ENCODE peak calls at places on chromosome 7, in seven cellular contexts. K, A, B, C, F, D and T are unnamed samples.

GRCh38 chr7:70573202-70573810 is 558.6 kb upstream of the GALNT17 start:
- DNase-seq in K (no peak), A (no peak), B (no peak), C (no peak), F (no peak), D (no peak), T (no peak)

GRCh38 chr7:108118959-108119358 is 11.2 kb downstream of the LAMB4 start:
- DNase-seq in K (no peak), A (no peak), B (no peak), C (no peak), F (no peak), D (no peak), T (no peak)

GRCh38 chr7:73681031-73681430 is 2.2 kb downstream of the DNAJC30 start:
- DNase-seq in K (no peak), A (peak; percentile 57), B (no peak), C (no peak), F (no peak), D (peak; percentile 69), T (no peak)

GRCh38 chr7:84549409-84549808 is 354.8 kb upstream of the SEMA3A start:
- DNase-seq in K (no peak), A (no peak), B (no peak), C (no peak), F (no peak), D (no peak), T (no peak)

GRCh38 chr7:33185786-33186185 is 56.4 kb downstream of the BBS9 start:
- DNase-seq in K (no peak), A (peak; percentile 71), B (no peak), C (no peak), F (peak; percentile 34), D (peak; percentile 76), T (no peak)

GRCh38 chr7:156585926-156586325 is 54.6 kb upstream of the RNF32 start:
- DNase-seq in K (no peak), A (no peak), B (no peak), C (no peak), F (no peak), D (no peak), T (no peak)

GRCh38 chr7:47379629-47380324 is 202.1 kb downstream of the TNS3 start:
- DNase-seq in K (no peak), A (peak; percentile 40), B (no peak), C (no peak), F (peak; percentile 45), D (peak; percentile 67), T (peak; percentile 24)

GRCh38 chr7:139691253-139691781 is 86.5 kb downstream of the HIPK2 start:
- DNase-seq in K (no peak), A (no peak), B (no peak), C (no peak), F (no peak), D (peak; percentile 60), T (no peak)

GRCh38 chr7:48046458-48046857 is 11.1 kb downstream of the C7orf57 start:
- DNase-seq in K (no peak), A (no peak), B (no peak), C (no peak), F (no peak), D (no peak), T (no peak)

GRCh38 chr7:138477581-138477980 is 17.5 kb downstream of the TRIM24 start:
- DNase-seq in K (no peak), A (no peak), B (no peak), C (no peak), F (no peak), D (no peak), T (no peak)

GRCh38 chr7:44395067-44395466 is 69.7 kb upstream of the CAMK2B start:
- DNase-seq in K (peak; percentile 36), A (no peak), B (no peak), C (no peak), F (no peak), D (peak; percentile 24), T (no peak)

GRCh38 chr7:131109011-131109756 is 218.5 kb upstream of the MKLN1 start:
- DNase-seq in K (no peak), A (peak; percentile 76), B (no peak), C (no peak), F (no peak), D (peak; percentile 58), T (no peak)

GRCh38 chr7:34672430-34672829 is 14.4 kb downstream of the NPSR1 start:
- DNase-seq in K (no peak), A (peak; percentile 55), B (no peak), C (no peak), F (no peak), D (peak; percentile 11), T (no peak)

GRCh38 chr7:31122649-31123058 is 70.5 kb downstream of the ADCYAP1R1 start:
- DNase-seq in K (peak; percentile 87), A (peak; percentile 91), B (no peak), C (no peak), F (peak; percentile 79), D (peak; percentile 92), T (peak; percentile 34)

GRCh38 chr7:22717760-22718159 is 9.2 kb upstream of the IL6 start:
- DNase-seq in K (no peak), A (no peak), B (no peak), C (no peak), F (no peak), D (no peak), T (no peak)

GRCh38 chr7:121286742-121287699 is 41.8 kb upstream of the WNT16 start:
- DNase-seq in K (no peak), A (peak; percentile 51), B (no peak), C (no peak), F (no peak), D (peak; percentile 26), T (no peak)

GRCh38 chr7:148983220-148984146 is 44.8 kb downstream of the PDIA4 start:
- DNase-seq in K (no peak), A (peak; percentile 86), B (peak; percentile 70), C (peak; percentile 63), F (peak; percentile 62), D (peak; percentile 86), T (peak; percentile 74)

GRCh38 chr7:75688200-75689136 is 50.3 kb downstream of the HIP1 start:
- DNase-seq in K (no peak), A (no peak), B (peak; percentile 95), C (no peak), F (no peak), D (no peak), T (no peak)

GRCh38 chr7:28984219-28984618 is 26.1 kb upstream of the TRIL start:
- DNase-seq in K (no peak), A (no peak), B (no peak), C (no peak), F (no peak), D (no peak), T (no peak)

GRCh38 chr7:128805225-128805624 is 13.5 kb downstream of the CCDC136 start:
- DNase-seq in K (no peak), A (no peak), B (no peak), C (no peak), F (no peak), D (no peak), T (no peak)

GRCh38 chr7:86914468-86915054 is 144.9 kb downstream of the ELAPOR2 start:
- DNase-seq in K (no peak), A (peak; percentile 45), B (no peak), C (no peak), F (no peak), D (peak; percentile 58), T (no peak)

GRCh38 chr7:12066004-12066403 is 145.1 kb upstream of the TMEM106B start:
- DNase-seq in K (no peak), A (no peak), B (no peak), C (no peak), F (peak; percentile 86), D (no peak), T (no peak)

GRCh38 chr7:12056977-12057376 is 154.1 kb upstream of the TMEM106B start:
- DNase-seq in K (no peak), A (no peak), B (no peak), C (no peak), F (no peak), D (no peak), T (no peak)

GRCh38 chr7:12066561-12066960 is 144.5 kb upstream of the TMEM106B start:
- DNase-seq in K (no peak), A (peak; percentile 29), B (no peak), C (no peak), F (peak; percentile 85), D (peak; percentile 15), T (no peak)

GRCh38 chr7:12064716-12065115 is 146.4 kb upstream of the TMEM106B start:
- DNase-seq in K (no peak), A (no peak), B (no peak), C (no peak), F (no peak), D (no peak), T (no peak)

GRCh38 chr7:12062062-12062461 is 149.0 kb upstream of the TMEM106B start:
- DNase-seq in K (no peak), A (peak; percentile 24), B (no peak), C (no peak), F (no peak), D (no peak), T (no peak)
- TF ChIP-seq CTCF in K (peak; percentile 17), A (peak; percentile 43), B (peak; percentile 8), C (no peak), F (no peak), D (peak; percentile 28), T (peak; percentile 37)

GRCh38 chr7:135238112-135238744 is 4.6 kb downstream of the STRA8 start:
- DNase-seq in K (peak; percentile 82), A (no peak), B (no peak), C (no peak), F (peak; percentile 44), D (no peak), T (no peak)
- TF ChIP-seq CTCF in K (peak; percentile 43), A (peak; percentile 56), B (no peak), C (no peak), F (peak; percentile 64), D (peak; percentile 35), T (peak; percentile 39)

GRCh38 chr7:115354925-115355324 is 433.0 kb downstream of the MDFIC start:
- DNase-seq in K (no peak), A (no peak), B (no peak), C (no peak), F (no peak), D (no peak), T (no peak)

GRCh38 chr7:115356139-115356746 is 434.3 kb downstream of the MDFIC start:
- DNase-seq in K (no peak), A (peak; percentile 40), B (no peak), C (no peak), F (peak; percentile 21), D (peak; percentile 80), T (no peak)

GRCh38 chr7:115349635-115350034 is 427.7 kb downstream of the MDFIC start:
- DNase-seq in K (no peak), A (no peak), B (no peak), C (no peak), F (no peak), D (no peak), T (no peak)

GRCh38 chr7:115350764-115351163 is 428.9 kb downstream of the MDFIC start:
- DNase-seq in K (no peak), A (no peak), B (no peak), C (no peak), F (no peak), D (peak; percentile 43), T (no peak)

DNA sequence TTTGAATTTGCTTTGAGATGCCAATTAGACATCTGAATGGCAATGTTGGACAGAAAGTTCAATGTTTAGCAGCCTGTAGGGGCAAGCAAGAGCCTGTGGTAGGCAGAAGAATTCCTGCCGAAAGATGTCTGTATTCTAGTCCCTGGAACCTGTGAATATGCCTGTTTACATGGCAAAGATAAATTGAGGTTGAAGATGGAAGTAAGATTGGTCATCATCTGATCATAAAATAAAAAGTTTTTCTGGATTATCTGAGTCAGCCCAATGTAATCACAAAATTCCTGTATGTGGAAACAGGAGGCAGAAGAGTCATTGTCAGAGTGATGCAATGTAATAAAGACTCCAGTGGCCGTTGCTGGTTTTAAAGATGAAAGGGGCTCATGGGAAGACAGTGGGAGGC is 430.5 kb downstream of the MDFIC start:
- DNase-seq in K (no peak), A (peak; percentile 70), B (no peak), C (no peak), F (no peak), D (peak; percentile 92), T (no peak)
- TF ChIP-seq CTCF in K (no peak), A (no peak), B (no peak), C (no peak), F (no peak), D (no peak), T (no peak)

GRCh38 chr7:20283385-20283784 is 47.3 kb upstream of the ITGB8 start:
- DNase-seq in K (no peak), A (no peak), B (no peak), C (no peak), F (no peak), D (no peak), T (no peak)
- TF ChIP-seq CTCF in K (no peak), A (no peak), B (no peak), C (no peak), F (no peak), D (no peak), T (no peak)